ENCODE peak calls at places on chromosomes 11 and 22, in nine cellular contexts. R, T, N, L, D, M, K, O and V are unnamed samples.

GRCh38 chr11:64245797-64246623 is 733 bp downstream of the PPP1R14B start:
- DNase-seq in N (peak; percentile 70), O (no peak), M (peak; percentile 98), T (peak; percentile 95), R (no peak), D (peak; percentile 59), L (peak; percentile 88), K (peak; percentile 95), V (no peak)

GRCh38 chr22:21947040-21948014 is 5.3 kb downstream of the PPM1F start:
- DNase-seq in T (no peak), M (peak; percentile 75), L (peak; percentile 55), D (no peak), K (no peak), N (no peak), R (no peak), O (peak; percentile 63), V (no peak)

GRCh38 chr22:30253205-30253852 is 6.8 kb upstream of the LIF start:
- DNase-seq in N (peak; percentile 43), O (no peak), T (no peak), L (peak; percentile 77), K (peak; percentile 89), M (peak; percentile 37), D (no peak), R (no peak), V (peak; percentile 71)

GRCh38 chr11:44096360-44097188 is 1.1 kb downstream of the EXT2 start:
- DNase-seq in L (no peak), M (peak; percentile 77), D (no peak), R (no peak), K (no peak), O (no peak), T (no peak), N (no peak), V (no peak)

GRCh38 chr11:17526326-17526725 is 17.9 kb downstream of the USH1C start:
- DNase-seq in L (no peak), O (no peak), D (no peak), K (no peak), M (no peak), N (no peak), T (no peak), R (no peak), V (no peak)

GRCh38 chr11:12675951-12676711 is 1.9 kb downstream of the TEAD1 start:
- DNase-seq in O (no peak), R (no peak), N (no peak), D (no peak), T (no peak), K (no peak), L (no peak), M (peak; percentile 50), V (no peak)

GRCh38 chr11:83523676-83524075 is 237.5 kb upstream of the CCDC90B start:
- DNase-seq in L (no peak), M (no peak), D (no peak), R (no peak), T (no peak), K (no peak), N (no peak), O (no peak), V (no peak)

GRCh38 chr11:2436521-2437031 is 7.7 kb downstream of the TRPM5 start:
- DNase-seq in R (no peak), T (no peak), L (no peak), D (no peak), N (no peak), K (peak; percentile 69), M (no peak), O (no peak), V (no peak)

GRCh38 chr11:69683764-69684333 is 8.7 kb upstream of the LTO1 start:
- DNase-seq in R (no peak), N (peak; percentile 42), L (no peak), D (no peak), K (peak; percentile 51), O (no peak), M (peak; percentile 28), T (no peak), V (no peak)

GRCh38 chr11:17314232-17314547 is 37.4 kb upstream of the NCR3LG1 start:
- DNase-seq in K (no peak), M (peak; percentile 87), R (no peak), O (no peak), N (no peak), L (peak; percentile 58), D (no peak), T (no peak), V (no peak)

GRCh38 chr11:108115495-108116140 is 5.7 kb upstream of the ACAT1 start:
- DNase-seq in T (no peak), D (no peak), N (peak; percentile 91), O (no peak), L (peak; percentile 82), R (no peak), M (peak; percentile 83), K (peak; percentile 91), V (peak; percentile 79)

GRCh38 chr11:102268083-102268984 is 49.0 kb upstream of the BIRC3 start:
- DNase-seq in L (peak; percentile 84), D (peak; percentile 66), K (peak; percentile 82), R (no peak), M (peak; percentile 73), N (peak; percentile 95), T (no peak), O (peak; percentile 81), V (peak; percentile 70)

GRCh38 chr11:72378704-72379383 is 55.5 kb downstream of the CLPB start:
- DNase-seq in K (peak; percentile 87), M (peak; percentile 64), O (no peak), T (no peak), R (no peak), L (peak; percentile 41), N (peak; percentile 28), D (no peak), V (peak; percentile 68)

GRCh38 chr11:122108192-122108799 is 7.7 kb downstream of the BLID start:
- DNase-seq in L (no peak), N (no peak), O (no peak), R (peak; percentile 58), K (no peak), D (no peak), T (no peak), M (no peak), V (no peak)

GRCh38 chr11:2808850-2809847 is 76.4 kb downstream of the CDKN1C start:
- DNase-seq in O (no peak), K (no peak), N (no peak), D (no peak), R (no peak), T (peak; percentile 56), L (no peak), M (no peak), V (no peak)

GRCh38 chr11:119024430-119025098 is 6.0 kb downstream of the TRAPPC4 start:
- DNase-seq in K (peak; percentile 74), T (no peak), O (no peak), R (no peak), D (no peak), M (no peak), N (no peak), L (no peak), V (no peak)

GRCh38 chr22:41417622-41418390 is 28.8 kb downstream of the TOB2 start:
- DNase-seq in O (no peak), N (peak; percentile 99), T (peak; percentile 88), L (no peak), M (peak; percentile 39), D (no peak), R (no peak), K (peak; percentile 91), V (peak; percentile 95)

GRCh38 chr11:13329670-13330401 is 52.2 kb downstream of the BMAL1 start:
- DNase-seq in N (peak; percentile 41), O (no peak), K (no peak), D (no peak), T (no peak), L (no peak), R (no peak), M (peak; percentile 64), V (no peak)

GRCh38 chr22:48827904-48828555 is 999.6 kb downstream of the BRD1 start:
- DNase-seq in T (no peak), N (no peak), R (no peak), O (no peak), D (no peak), L (no peak), M (no peak), K (peak; percentile 72), V (no peak)

GRCh38 chr11:119306373-119306890 is 10.5 kb downstream of the MCAM start:
- DNase-seq in K (no peak), O (no peak), D (no peak), L (no peak), N (no peak), M (peak; percentile 39), R (no peak), T (no peak), V (no peak)

GRCh38 chr22:47543447-47543846 is 781.0 kb downstream of the TBC1D22A start:
- DNase-seq in M (no peak), O (peak; percentile 43), K (peak; percentile 60), T (no peak), N (no peak), D (no peak), L (no peak), R (no peak), V (no peak)

GRCh38 chr11:111846640-111847039 is 24.7 kb downstream of the ALG9 start:
- DNase-seq in N (no peak), L (peak; percentile 55), D (no peak), M (peak; percentile 64), R (no peak), K (no peak), O (no peak), T (no peak), V (no peak)

GRCh38 chr22:50436841-50437341 is 37.9 kb downstream of the SBF1 start:
- DNase-seq in T (no peak), R (no peak), K (peak; percentile 66), O (no peak), D (no peak), L (no peak), N (no peak), M (no peak), V (no peak)

GRCh38 chr22:28441720-28442263 is 237.8 kb downstream of the TTC28 start:
- DNase-seq in R (no peak), K (no peak), T (no peak), N (no peak), L (peak; percentile 28), O (no peak), D (no peak), M (peak; percentile 49), V (no peak)

GRCh38 chr22:24107668-24108067 is 73.6 kb upstream of the SUSD2 start:
- DNase-seq in L (peak; percentile 90), T (no peak), N (peak; percentile 61), D (no peak), O (no peak), M (peak; percentile 96), K (peak; percentile 96), R (no peak), V (peak; percentile 92)

GRCh38 chr11:29449280-29450074 is 567.4 kb downstream of the KCNA4 start:
- DNase-seq in K (no peak), N (no peak), T (no peak), M (peak; percentile 27), L (no peak), R (no peak), O (no peak), D (no peak), V (no peak)

GRCh38 chr11:118251858-118252652 is at the start of gene MPZL3:
- DNase-seq in R (peak; percentile 73), D (peak; percentile 69), N (peak; percentile 93), L (peak; percentile 37), T (no peak), K (peak; percentile 84), M (peak; percentile 59), O (peak; percentile 81), V (peak; percentile 77)

GRCh38 chr22:32353292-32353691 is 4.4 kb upstream of the RFPL3 start:
- DNase-seq in O (no peak), L (no peak), M (no peak), N (no peak), D (no peak), T (no peak), R (no peak), K (no peak), V (no peak)

GRCh38 chr11:67060111-67060522 is 3.5 kb downstream of the RHOD start:
- DNase-seq in K (no peak), O (no peak), N (no peak), T (no peak), R (no peak), M (peak; percentile 58), L (no peak), D (no peak), V (no peak)